ENCODE peak calls at places on chromosomes 2 and 18, in seven cellular contexts. D, X, Z, W, A, O and L are unnamed samples.

GRCh38 chr2:201235865-201236811 is 24.2 kb upstream of the CASP8 start:
- DNase-seq in D (peak), X (peak), Z (no peak), W (no peak), A (peak), O (no peak), L (no peak)

GRCh38 chr2:207111757-207112156 is 54.0 kb downstream of the KLF7 start:
- DNase-seq in D (no peak), X (no peak), Z (no peak), W (no peak), A (no peak), O (no peak), L (no peak)

GRCh38 chr2:113098061-113098460 is 29.3 kb upstream of the IL1RN start:
- DNase-seq in D (no peak), X (no peak), Z (no peak), W (no peak), A (no peak), O (no peak), L (no peak)

GRCh38 chr2:178891265-178891958 is 84.2 kb upstream of the TTN start:
- DNase-seq in D (peak), X (peak), Z (no peak), W (no peak), A (no peak), O (no peak), L (no peak)

GRCh38 chr2:237041231-237041630 is 44.5 kb upstream of the COPS8 start:
- DNase-seq in D (no peak), X (no peak), Z (no peak), W (no peak), A (no peak), O (no peak), L (no peak)

GRCh38 chr2:218021536-218022071 is 18.8 kb upstream of the TNS1 start:
- DNase-seq in D (no peak), X (no peak), Z (no peak), W (peak), A (peak), O (no peak), L (no peak)

GRCh38 chr2:152497481-152498052 is 162.6 kb downstream of the FMNL2 start:
- DNase-seq in D (no peak), X (peak), Z (no peak), W (no peak), A (no peak), O (peak), L (peak)

GRCh38 chr2:215409331-215410127 is 26.3 kb downstream of the FN1 start:
- DNase-seq in D (no peak), X (peak), Z (no peak), W (no peak), A (no peak), O (peak), L (no peak)

GRCh38 chr2:232103140-232103737 is 141.7 kb downstream of the DIS3L2 start:
- DNase-seq in D (no peak), X (peak), Z (no peak), W (no peak), A (no peak), O (no peak), L (peak)

GRCh38 chr2:146997945-146998344 is 846.9 kb upstream of the ACVR2A start:
- DNase-seq in D (no peak), X (no peak), Z (no peak), W (no peak), A (no peak), O (no peak), L (no peak)

GRCh38 chr2:236753611-236754010 is 184.0 kb downstream of the ACKR3 start:
- DNase-seq in D (no peak), X (no peak), Z (no peak), W (no peak), A (no peak), O (no peak), L (no peak)

GRCh38 chr2:177195194-177195593 is 17.4 kb upstream of the HNRNPA3 start:
- DNase-seq in D (no peak), X (no peak), Z (no peak), W (no peak), A (no peak), O (no peak), L (no peak)

GRCh38 chr18:809985-810642 is 1.9 kb downstream of the YES1 start:
- DNase-seq in D (peak), X (no peak), Z (no peak), W (no peak), A (no peak), O (no peak), L (no peak)

GRCh38 chr18:48363167-48363566 is 46.0 kb downstream of the ZBTB7C start:
- DNase-seq in D (peak), X (no peak), Z (no peak), W (no peak), A (no peak), O (no peak), L (no peak)

GRCh38 chr2:126850951-126851350 is 47.7 kb upstream of the TEX51 start:
- DNase-seq in D (no peak), X (no peak), Z (no peak), W (no peak), A (no peak), O (no peak), L (no peak)

GRCh38 chr18:12033643-12034025 is 52.3 kb downstream of the IMPA2 start:
- DNase-seq in D (no peak), X (no peak), Z (no peak), W (no peak), A (no peak), O (no peak), L (no peak)

GRCh38 chr2:100755441-100755840 is 64.5 kb upstream of the NPAS2 start:
- DNase-seq in D (no peak), X (peak), Z (no peak), W (no peak), A (no peak), O (peak), L (peak)

GRCh38 chr2:181742908-181743722 is 62.8 kb upstream of the NEUROD1 start:
- DNase-seq in D (no peak), X (peak), Z (no peak), W (no peak), A (no peak), O (peak), L (peak)

GRCh38 chr2:146814971-146815370 is 1029.9 kb upstream of the ACVR2A start:
- DNase-seq in D (no peak), X (peak), Z (no peak), W (no peak), A (no peak), O (no peak), L (peak)

GRCh38 chr2:240227538-240228428 is 87.3 kb upstream of the OTOS start:
- DNase-seq in D (peak), X (no peak), Z (no peak), W (peak), A (peak), O (no peak), L (no peak)

GRCh38 chr2:64651590-64651989 is 2.1 kb downstream of the SERTAD2 start:
- DNase-seq in D (no peak), X (no peak), Z (no peak), W (no peak), A (no peak), O (no peak), L (no peak)

GRCh38 chr2:149733936-149734685 is 146.5 kb upstream of the MMADHC start:
- DNase-seq in D (no peak), X (peak), Z (no peak), W (no peak), A (no peak), O (peak), L (peak)

GRCh38 chr2:9240745-9241144 is 34.1 kb downstream of the ASAP2 start:
- DNase-seq in D (no peak), X (peak), Z (no peak), W (no peak), A (no peak), O (no peak), L (no peak)

GRCh38 chr2:109304731-109305470 is 175.9 kb downstream of the SH3RF3 start:
- DNase-seq in D (peak), X (no peak), Z (no peak), W (no peak), A (no peak), O (no peak), L (no peak)

GRCh38 chr2:35468271-35468670 is 887.3 kb upstream of the CRIM1 start:
- DNase-seq in D (no peak), X (no peak), Z (no peak), W (no peak), A (no peak), O (no peak), L (no peak)

GRCh38 chr2:158138255-158138654 is 36.6 kb downstream of the UPP2 start:
- DNase-seq in D (no peak), X (peak), Z (no peak), W (no peak), A (no peak), O (no peak), L (no peak)

GRCh38 chr2:127578411-127578810 is 42.9 kb downstream of the MYO7B start:
- DNase-seq in D (no peak), X (no peak), Z (no peak), W (no peak), A (no peak), O (no peak), L (no peak)

DNA sequence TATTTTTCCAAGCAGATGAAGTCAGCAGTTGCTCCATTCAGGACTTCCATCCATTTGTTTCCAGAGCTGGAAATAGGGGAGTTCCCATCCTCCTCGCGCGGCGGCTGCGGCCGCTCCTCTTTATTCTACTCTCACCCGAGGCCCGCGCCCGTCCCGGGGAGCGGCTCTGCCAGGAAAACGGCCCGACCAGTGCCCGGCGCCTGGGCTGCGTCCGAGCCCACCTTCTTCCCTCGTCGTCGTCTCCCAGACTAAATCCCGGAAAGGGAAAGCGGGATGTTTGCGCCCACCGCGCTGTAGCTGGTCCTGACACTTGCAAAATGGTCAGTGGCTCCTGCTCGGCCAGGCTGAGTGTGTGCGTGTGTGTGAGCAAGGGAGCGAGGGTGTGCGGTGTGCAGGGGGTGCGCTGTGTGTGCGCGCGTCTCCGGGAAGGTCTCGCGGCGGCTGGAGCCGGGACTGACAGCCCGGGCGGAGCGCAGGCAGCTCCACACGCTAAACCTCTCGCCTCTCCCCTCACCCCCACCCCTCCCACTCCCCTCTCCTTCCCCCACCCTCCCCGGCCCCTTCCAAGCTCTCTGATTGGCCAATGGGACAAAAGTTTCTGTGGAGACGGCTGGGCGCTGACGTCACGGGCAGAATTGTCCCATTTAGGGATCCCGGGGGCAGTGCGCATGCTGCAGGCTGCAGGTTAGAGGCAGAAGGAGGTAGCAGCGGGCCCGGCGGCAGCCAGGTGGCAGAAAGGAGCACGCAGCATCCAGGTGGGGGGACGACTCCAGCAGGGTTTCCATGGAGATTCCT is at the start of gene NOL4:
- DNase-seq in D (peak), X (peak), Z (no peak), W (peak), A (peak), O (peak), L (peak)
- TF ChIP-seq CTCF in D (no peak), X (peak), Z (no peak), W (no peak), A (no peak), O (peak), L (peak)

GRCh38 chr2:138373993-138374408 is 127.6 kb upstream of the SPOPL start:
- DNase-seq in D (peak), X (peak), Z (no peak), W (no peak), A (no peak), O (no peak), L (peak)
- TF ChIP-seq CTCF in D (peak), X (peak), Z (no peak), W (peak), A (no peak), O (peak), L (peak)

DNA sequence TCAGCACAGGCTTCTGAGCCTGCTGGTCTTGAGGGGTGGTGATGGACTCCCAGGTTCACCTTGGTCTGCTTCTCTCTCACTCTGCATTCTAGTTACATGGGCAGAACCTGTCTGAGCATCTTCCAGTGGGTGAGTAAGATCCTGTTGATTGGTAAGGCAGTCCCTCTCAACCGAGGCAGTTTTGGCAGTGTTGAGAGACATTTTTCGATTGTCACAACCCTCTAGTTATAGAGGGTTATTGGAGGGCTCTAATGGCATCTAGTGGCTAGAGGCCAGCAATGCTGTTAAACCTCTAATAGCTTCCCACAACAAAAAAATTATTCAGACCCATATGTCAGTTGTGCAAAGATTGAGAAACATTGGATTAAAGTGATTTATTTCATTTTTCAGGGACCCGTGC is 9.3 kb upstream of the MGAT5 start:
- DNase-seq in D (no peak), X (peak), Z (no peak), W (no peak), A (no peak), O (no peak), L (no peak)
- TF ChIP-seq CTCF in D (no peak), X (no peak), Z (no peak), W (no peak), A (no peak), O (no peak), L (peak)

GRCh38 chr18:76618721-76619120 is 123.7 kb upstream of the ZNF516 start:
- DNase-seq in D (no peak), X (no peak), Z (no peak), W (no peak), A (no peak), O (no peak), L (no peak)

GRCh38 chr18:76613058-76613457 is 118.0 kb upstream of the ZNF516 start:
- DNase-seq in D (peak), X (no peak), Z (no peak), W (no peak), A (no peak), O (no peak), L (no peak)

GRCh38 chr18:76613721-76614120 is 118.7 kb upstream of the ZNF516 start:
- DNase-seq in D (no peak), X (no peak), Z (no peak), W (no peak), A (no peak), O (no peak), L (no peak)

GRCh38 chr18:76616373-76616772 is 121.3 kb upstream of the ZNF516 start:
- DNase-seq in D (no peak), X (no peak), Z (no peak), W (no peak), A (no peak), O (no peak), L (no peak)

GRCh38 chr18:76615065-76615733 is 120.2 kb upstream of the ZNF516 start:
- DNase-seq in D (peak), X (peak), Z (no peak), W (no peak), A (no peak), O (no peak), L (no peak)
- TF ChIP-seq CTCF in D (no peak), X (no peak), Z (no peak), W (no peak), A (no peak), O (no peak), L (no peak)

DNA sequence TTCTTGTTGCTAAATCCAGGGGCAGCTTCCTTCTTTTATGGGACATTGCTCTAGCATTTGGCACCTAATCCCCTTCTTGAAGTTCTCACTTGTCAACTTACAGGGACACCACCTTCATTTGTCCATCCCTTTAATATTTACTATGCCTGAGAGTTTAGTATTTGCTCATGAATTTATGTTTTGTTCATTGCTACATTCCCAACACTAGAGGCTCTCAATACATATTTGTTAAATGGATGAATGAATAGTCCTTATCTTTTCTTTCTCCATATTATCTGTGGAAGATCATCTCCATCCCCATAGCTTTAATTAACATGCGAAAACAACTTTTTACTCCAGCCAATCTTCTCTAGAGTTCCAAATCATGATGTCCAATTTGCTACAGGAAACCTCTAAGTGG is 5.4 kb downstream of the CWC22 start:
- DNase-seq in D (no peak), X (no peak), Z (no peak), W (no peak), A (no peak), O (no peak), L (no peak)
- TF ChIP-seq CTCF in D (peak), X (no peak), Z (no peak), W (no peak), A (no peak), O (no peak), L (peak)

DNA sequence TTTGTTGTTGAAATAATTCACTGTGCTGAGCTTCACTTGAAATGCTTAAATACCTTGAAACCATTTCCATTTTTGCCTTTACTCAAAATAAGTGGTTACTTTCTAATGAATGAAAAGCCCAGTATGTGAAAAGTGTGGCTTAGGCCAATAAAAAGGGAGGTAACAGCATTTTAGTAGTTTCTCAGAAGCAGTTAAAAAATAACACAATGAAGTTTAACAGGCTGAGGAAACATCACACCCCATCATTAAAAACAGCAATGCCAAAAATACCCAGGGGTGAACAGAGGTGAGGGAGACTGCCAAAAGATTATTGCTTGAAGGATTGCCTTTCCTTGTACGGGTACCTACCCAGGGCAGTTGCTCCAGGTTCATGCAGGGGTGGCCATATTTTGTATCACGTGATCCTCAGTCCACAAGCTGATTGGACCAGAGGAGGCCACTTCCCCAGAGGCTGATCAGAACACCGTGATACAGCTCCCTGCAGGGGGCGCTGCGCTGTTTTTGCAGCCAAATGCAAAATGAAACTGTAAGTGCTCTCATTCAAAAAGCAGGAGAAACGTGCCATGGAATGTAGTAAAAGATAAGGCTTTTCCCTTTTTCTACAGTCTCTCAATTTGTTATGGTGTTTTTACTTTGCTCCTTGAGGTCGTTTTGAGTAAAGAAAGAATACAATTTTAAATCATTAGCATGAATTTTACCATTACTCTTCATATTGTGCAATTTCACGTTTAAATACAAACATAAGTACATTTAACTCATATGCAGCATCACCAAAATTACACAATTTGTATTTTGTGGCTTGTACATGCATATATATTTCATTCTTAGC is 70.2 kb upstream of the SH3BP4 start:
- DNase-seq in D (peak), X (peak), Z (no peak), W (peak), A (no peak), O (peak), L (peak)
- TF ChIP-seq CTCF in D (peak), X (peak), Z (no peak), W (peak), A (no peak), O (peak), L (peak)